ENCODE peak calls at places on chromosomes 16 and 17, in four cellular contexts. T is IMR-90; V is effector memory CD4-positive, alpha-beta T cell; P is small intestine. S is an unnamed sample. For H3K4me1, the result is how much of the 10 kb centered on the place peaks cover.

GRCh38 chr17:7186241-7186640 is 7.1 kb upstream of the ASGR1 start:
- DNase-seq in T (no peak), P (no peak), V (no peak), S (peak)

GRCh38 chr17:8792646-8793045 is 6.5 kb downstream of the MFSD6L start:
- DNase-seq in P (no peak), T (no peak), V (no peak), S (no peak)

GRCh38 chr16:66194866-66195265 is 171.6 kb upstream of the CDH5 start:
- DNase-seq in T (no peak), P (no peak), V (no peak), S (no peak)

GRCh38 chr16:55035037-55035436 is 104.4 kb downstream of the IRX5 start:
- DNase-seq in V (no peak), T (no peak), P (peak), S (no peak)

GRCh38 chr17:46984341-46984740 is 5.3 kb upstream of the RPRML start:
- DNase-seq in T (no peak), V (no peak), P (peak), S (no peak)

GRCh38 chr17:78530675-78531074 is 46.5 kb downstream of the DNAH17 start:
- DNase-seq in P (no peak), V (no peak), T (no peak), S (peak)

GRCh38 chr16:27963471-27963965 is 100.0 kb downstream of the GSG1L start:
- DNase-seq in V (no peak), T (no peak), P (no peak), S (no peak)

GRCh38 chr17:57038486-57038885 is 46.6 kb upstream of the AKAP1 start:
- DNase-seq in V (no peak), P (no peak), T (no peak), S (no peak)

GRCh38 chr17:14304876-14305636 is 4.2 kb downstream of the HS3ST3B1 start:
- DNase-seq in P (no peak), T (no peak), V (no peak), S (no peak)
- H3K4me1 ChIP-seq in P (under half), T (under half), V (half or more), S (under half)

GRCh38 chr16:48115299-48115698 is 40.5 kb downstream of the ABCC12 start:
- DNase-seq in T (no peak), V (no peak), P (no peak), S (no peak)
- H3K4me1 ChIP-seq in T (under half), V (under half), P (under half), S (under half)

GRCh38 chr17:18229254-18229653 is 3.8 kb downstream of the LLGL1 start:
- DNase-seq in T (no peak), P (no peak), V (no peak), S (no peak)

GRCh38 chr17:18229771-18230170 is 4.3 kb downstream of the LLGL1 start:
- DNase-seq in V (no peak), P (no peak), T (no peak), S (no peak)

GRCh38 chr17:18230288-18231141 is 5.1 kb downstream of the LLGL1 start:
- DNase-seq in P (no peak), V (no peak), T (no peak), S (no peak)

GRCh38 chr17:18233803-18234518 is 8.5 kb downstream of the LLGL1 start:
- DNase-seq in V (no peak), P (no peak), T (no peak), S (no peak)

DNA sequence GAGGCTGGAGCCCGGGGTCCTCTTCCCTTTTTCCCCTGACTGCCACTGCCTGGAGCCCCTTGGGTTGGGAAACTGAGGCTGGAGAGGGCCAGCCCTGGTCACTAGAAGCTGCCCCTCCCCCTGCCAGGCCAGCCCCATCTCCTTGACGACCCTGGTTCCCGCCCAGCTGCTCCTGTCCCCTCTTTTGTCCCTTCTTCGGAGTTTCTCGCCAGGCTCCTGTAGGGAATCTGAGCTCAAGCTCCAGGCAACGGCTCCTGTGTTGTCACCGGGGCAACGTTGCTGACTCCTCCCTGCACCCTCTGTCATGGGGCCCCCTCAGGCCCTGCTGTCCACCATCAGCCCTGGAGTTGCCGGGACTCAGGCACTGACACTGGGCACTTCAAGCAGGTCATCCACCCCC is 5.7 kb downstream of the LLGL1 start:
- DNase-seq in T (no peak), V (no peak), P (no peak), S (no peak)
- H3K4me1 ChIP-seq in T (under half), V (under half), P (under half), S (under half)

GRCh38 chr17:17827826-17828621 is 8.8 kb downstream of the SREBF1 start:
- DNase-seq in V (no peak), T (no peak), P (no peak), S (no peak)
- H3K4me1 ChIP-seq in V (under half), T (under half), P (under half), S (under half)